ENCODE peak calls at places on chromosomes 1 and 21, in eight cellular contexts. F is MM.1S, L is GM23248, D is neural progenitor cell, M is SK-N-SH, C is HCT116, K is hepatocyte, Q is GM23338. R is an unnamed sample.

GRCh38 chr1:55214903-55215193 is 316 bp downstream of the USP24 start:
- DNase-seq in D (peak; percentile 81), Q (peak; percentile 62), L (peak; percentile 73), K (peak; percentile 61), F (no peak), C (no peak), M (peak; percentile 85), R (no peak)

GRCh38 chr1:219555802-219556201 is 57.1 kb downstream of the ZC3H11B start:
- DNase-seq in D (peak; percentile 50), M (no peak), F (no peak), L (peak; percentile 69), C (no peak), K (peak; percentile 44), Q (no peak), R (no peak)

GRCh38 chr1:179322481-179323026 is 29.0 kb downstream of the SOAT1 start:
- DNase-seq in C (no peak), L (no peak), D (no peak), Q (no peak), M (no peak), F (no peak), K (no peak), R (no peak)

GRCh38 chr1:112998592-112999235 is 42.7 kb upstream of the SLC16A1 start:
- DNase-seq in M (peak; percentile 21), Q (no peak), L (peak; percentile 87), D (no peak), F (no peak), K (peak; percentile 86), C (no peak), R (no peak)

GRCh38 chr1:210373878-210374599 is 45.3 kb downstream of the HHAT start:
- DNase-seq in Q (peak; percentile 97), C (peak; percentile 96), M (peak; percentile 57), L (peak; percentile 88), F (peak; percentile 86), D (peak; percentile 88), K (peak; percentile 85), R (peak; percentile 61)

GRCh38 chr21:45042664-45043161 is 31.7 kb upstream of the ADARB1 start:
- DNase-seq in L (no peak), M (no peak), Q (no peak), D (no peak), K (no peak), C (no peak), F (no peak), R (no peak)

GRCh38 chr1:181295215-181295614 is 188.1 kb upstream of the CACNA1E start:
- DNase-seq in D (no peak), Q (no peak), F (no peak), M (no peak), C (no peak), L (no peak), K (no peak), R (no peak)

GRCh38 chr1:196517193-196517592 is 91.0 kb downstream of the KCNT2 start:
- DNase-seq in Q (no peak), F (no peak), K (no peak), C (no peak), M (no peak), L (no peak), D (no peak), R (no peak)

GRCh38 chr1:159924025-159924790 is 1.1 kb downstream of the TAGLN2 start:
- DNase-seq in C (peak; percentile 55), L (peak; percentile 96), D (no peak), Q (peak; percentile 54), K (peak; percentile 92), F (peak; percentile 38), M (peak; percentile 91), R (peak; percentile 44)

GRCh38 chr1:44048816-44049215 is 17.6 kb upstream of the SLC6A9 start:
- DNase-seq in Q (no peak), L (peak; percentile 88), C (no peak), F (no peak), M (no peak), D (no peak), K (no peak), R (no peak)

GRCh38 chr1:172429324-172430127 is 9.0 kb downstream of the C1orf105 start:
- DNase-seq in M (peak; percentile 40), Q (peak; percentile 81), L (peak; percentile 75), F (peak; percentile 65), K (peak; percentile 78), C (peak; percentile 63), D (peak; percentile 57), R (peak; percentile 71)

GRCh38 chr1:1318131-1318652 is 6.3 kb downstream of the INTS11 start:
- DNase-seq in K (peak; percentile 79), D (no peak), M (no peak), F (no peak), Q (peak; percentile 37), C (peak; percentile 65), L (peak; percentile 96), R (no peak)

GRCh38 chr1:185973645-185974044 is 239.5 kb downstream of the HMCN1 start:
- DNase-seq in C (no peak), D (no peak), L (peak; percentile 94), M (no peak), K (no peak), F (peak; percentile 41), Q (no peak), R (no peak)

GRCh38 chr1:23592209-23592905 is 33.1 kb upstream of the ID3 start:
- DNase-seq in L (peak; percentile 35), F (no peak), C (no peak), Q (no peak), M (no peak), K (no peak), D (no peak), R (peak; percentile 83)

GRCh38 chr1:86515597-86515996 is 31.3 kb upstream of the CLCA4 start:
- DNase-seq in K (no peak), C (peak; percentile 62), Q (peak; percentile 72), L (peak; percentile 24), D (peak; percentile 64), F (peak; percentile 25), M (peak; percentile 21), R (peak; percentile 39)

GRCh38 chr1:91020486-91020885 is 1.3 kb downstream of the ZNF644 start:
- DNase-seq in L (peak; percentile 48), K (no peak), F (no peak), D (no peak), Q (no peak), C (no peak), M (no peak), R (no peak)

GRCh38 chr21:42009018-42009830 is 936 bp downstream of the ZBTB21 start:
- DNase-seq in L (peak; percentile 85), M (peak; percentile 69), Q (peak; percentile 77), K (peak; percentile 80), C (no peak), D (peak; percentile 78), F (peak; percentile 83), R (peak; percentile 77)

DNA sequence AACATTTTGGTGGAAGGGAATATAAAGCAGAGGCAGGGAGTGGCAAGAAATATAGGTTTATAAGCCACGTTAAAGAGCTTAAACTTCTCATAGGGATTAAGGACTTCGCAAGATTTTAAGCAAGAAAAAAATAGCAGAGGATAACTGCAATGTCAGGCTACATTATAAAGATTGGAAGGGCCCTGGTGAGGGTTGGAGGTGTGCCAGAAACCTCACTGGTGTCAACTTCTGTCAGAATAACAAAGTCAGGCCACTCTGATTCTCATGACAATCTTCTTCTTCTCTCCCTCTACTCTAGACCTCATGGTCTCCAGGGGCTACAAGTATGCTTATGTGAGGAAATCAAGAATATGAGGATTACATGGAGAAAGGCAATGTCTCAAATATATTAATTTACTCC is 32.6 kb upstream of the FMO2 start:
- DNase-seq in M (no peak), F (no peak), K (no peak), L (no peak), Q (no peak), D (no peak), C (no peak), R (no peak)
- TF ChIP-seq EZH2phosphoT487 in M (no peak), F (no peak), K (no peak), L (no peak), Q (no peak), D (no peak), C (no peak), R (no peak)

DNA sequence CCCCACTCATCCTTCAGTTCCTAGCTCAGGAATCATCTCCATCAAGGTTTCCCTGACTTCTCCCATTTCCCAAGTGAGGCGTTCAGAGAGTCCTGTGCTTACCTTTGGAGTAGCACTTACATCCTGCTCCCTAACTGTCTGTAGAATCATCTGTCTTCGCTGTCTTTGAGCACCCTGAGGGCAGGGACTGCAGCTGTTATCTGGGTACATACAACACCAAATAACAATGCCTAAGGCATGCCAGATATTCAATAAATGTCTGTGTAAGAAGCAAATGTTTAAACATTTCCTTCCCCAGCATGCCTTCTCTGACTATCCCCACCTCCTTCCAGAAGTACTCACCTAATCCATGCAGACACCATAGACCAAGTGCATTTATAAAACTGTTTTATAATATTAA is 65.4 kb downstream of the JAK1 start:
- DNase-seq in M (no peak), K (no peak), C (no peak), D (no peak), L (no peak), F (no peak), Q (no peak), R (no peak)
- TF ChIP-seq EZH2phosphoT487 in M (no peak), K (no peak), C (no peak), D (no peak), L (no peak), F (no peak), Q (no peak), R (no peak)

DNA sequence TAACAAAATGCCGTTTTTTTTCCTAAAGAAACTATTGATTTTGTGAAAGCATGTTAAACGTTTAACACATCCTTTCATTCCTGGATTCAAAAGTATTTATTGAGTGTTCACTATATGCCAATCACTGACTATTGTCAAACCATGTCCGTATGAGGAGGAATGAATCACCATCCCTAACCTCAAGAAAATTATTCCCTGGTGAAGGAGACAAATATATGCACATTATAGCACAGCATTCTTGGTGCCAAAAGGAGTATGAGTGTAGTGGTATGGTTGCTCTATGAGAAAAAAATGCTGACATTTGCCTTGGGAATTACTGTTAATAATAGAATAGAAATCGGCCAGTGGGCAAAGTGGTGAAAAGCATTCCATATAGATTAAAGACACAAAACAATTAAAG is 1390.1 kb downstream of the MRPL39 start:
- DNase-seq in K (no peak), Q (no peak), F (no peak), M (no peak), C (no peak), L (no peak), D (no peak), R (no peak)
- TF ChIP-seq EZH2phosphoT487 in K (no peak), Q (no peak), F (no peak), M (no peak), C (no peak), L (no peak), D (no peak), R (no peak)

GRCh38 chr1:236799001-236799400 is 3.9 kb downstream of the MTR start:
- DNase-seq in M (no peak), C (no peak), K (no peak), F (no peak), Q (no peak), D (no peak), L (no peak), R (no peak)

GRCh38 chr1:236794585-236795034 is 482 bp upstream of the MTR start:
- DNase-seq in L (no peak), M (no peak), F (no peak), D (no peak), K (no peak), C (no peak), Q (no peak), R (no peak)

GRCh38 chr1:236795035-236795756 is at the start of gene MTR:
- DNase-seq in K (peak; percentile 98), F (peak; percentile 99), D (peak; percentile 97), M (peak; percentile 97), Q (peak; percentile 98), C (peak; percentile 97), L (peak; percentile 99), R (peak; percentile 98)

GRCh38 chr1:236800002-236800620 is 5.0 kb downstream of the MTR start:
- DNase-seq in Q (no peak), M (no peak), C (no peak), F (no peak), K (no peak), L (peak; percentile 57), D (no peak), R (no peak)

GRCh38 chr1:236795757-236796719 is 946 bp downstream of the MTR start:
- DNase-seq in L (peak; percentile 83), M (peak; percentile 23), D (peak; percentile 5), Q (peak; percentile 5), C (peak; percentile 7), K (peak; percentile 66), F (peak; percentile 71), R (peak; percentile 8)
- TF ChIP-seq EZH2phosphoT487 in L (no peak), M (no peak), D (no peak), Q (no peak), C (no peak), K (no peak), F (no peak), R (no peak)